ENCODE peak calls at places on chromosome X, in eight cellular contexts. M is ascending aorta, U is Panc1, P is RWPE1, A is cardiac muscle cell, V is cardiac fibroblast, K is OCI-LY7, H is B cell. E is an unnamed sample.
A peak's percentile ranks its signal among the peaks of the same experiment; 100 is the strongest.

GRCh38 chrX:154761977-154762528 is 611 bp upstream of the DKC1 start:
- DNase-seq in M (no peak), U (no peak), P (no peak), A (no peak), V (no peak), K (peak; percentile 11), H (no peak), E (no peak)

GRCh38 chrX:120672389-120672788 is 42.5 kb upstream of the C1GALT1C1 start:
- DNase-seq in M (peak; percentile 72), U (peak; percentile 10), P (peak; percentile 51), A (peak; percentile 91), V (peak; percentile 92), K (no peak), H (no peak), E (peak; percentile 86)

GRCh38 chrX:15384304-15384703 is at the start of gene VEGFD:
- DNase-seq in M (no peak), U (no peak), P (no peak), A (peak; percentile 74), V (peak; percentile 76), K (no peak), H (no peak), E (peak; percentile 79)

GRCh38 chrX:37998586-37999267 is 7.6 kb upstream of the SYTL5 start:
- DNase-seq in M (no peak), U (no peak), P (peak; percentile 62), A (no peak), V (no peak), K (no peak), H (no peak), E (peak; percentile 77)

GRCh38 chrX:100479329-100479728 is 69.3 kb upstream of the PCDH19 start:
- DNase-seq in M (no peak), U (no peak), P (no peak), A (no peak), V (no peak), K (no peak), H (no peak), E (no peak)

GRCh38 chrX:119899125-119899524 is 3.4 kb downstream of the AKAP14 start:
- DNase-seq in M (no peak), U (no peak), P (no peak), A (no peak), V (no peak), K (no peak), H (no peak), E (no peak)

GRCh38 chrX:26788402-26788998 is 572.5 kb downstream of the MAGEB5 start:
- DNase-seq in M (no peak), U (no peak), P (no peak), A (no peak), V (no peak), K (no peak), H (no peak), E (no peak)

GRCh38 chrX:104347860-104348259 is 93.1 kb upstream of the ESX1 start:
- DNase-seq in M (no peak), U (no peak), P (no peak), A (peak; percentile 64), V (peak; percentile 59), K (no peak), H (no peak), E (no peak)

GRCh38 chrX:74295102-74295501 is 8.9 kb upstream of the ZCCHC13 start:
- DNase-seq in M (no peak), U (no peak), P (no peak), A (no peak), V (no peak), K (no peak), H (no peak), E (no peak)

GRCh38 chrX:25976683-25977310 is 161.3 kb upstream of the MAGEB18 start:
- DNase-seq in M (no peak), U (no peak), P (no peak), A (no peak), V (no peak), K (no peak), H (no peak), E (no peak)

GRCh38 chrX:76802698-76803097 is 375.2 kb downstream of the MAGEE1 start:
- DNase-seq in M (no peak), U (no peak), P (peak; percentile 0), A (no peak), V (no peak), K (no peak), H (no peak), E (no peak)

GRCh38 chrX:45845142-45845541 is 644.5 kb upstream of the DIPK2B start:
- DNase-seq in M (no peak), U (no peak), P (no peak), A (no peak), V (no peak), K (no peak), H (no peak), E (no peak)

GRCh38 chrX:71870337-71871098 is 40.1 kb upstream of the NHSL2 start:
- DNase-seq in M (no peak), U (no peak), P (no peak), A (peak; percentile 19), V (peak; percentile 6), K (peak; percentile 0), H (no peak), E (peak; percentile 0)
- TF ChIP-seq CTCF in M (no peak), U (peak; percentile 71), P (no peak), A (peak; percentile 29), V (no peak), K (peak; percentile 30), H (no peak), E (no peak)

GRCh38 chrX:129695937-129696336 is 41.2 kb upstream of the APLN start:
- DNase-seq in M (no peak), U (no peak), P (no peak), A (no peak), V (no peak), K (no peak), H (no peak), E (no peak)
- TF ChIP-seq CTCF in M (no peak), U (no peak), P (no peak), A (no peak), V (no peak), K (no peak), H (no peak), E (no peak)

GRCh38 chrX:39268207-39268606 is 466.9 kb downstream of the MID1IP1 start:
- DNase-seq in M (no peak), U (no peak), P (no peak), A (no peak), V (no peak), K (no peak), H (no peak), E (no peak)
- TF ChIP-seq CTCF in M (no peak), U (no peak), P (no peak), A (no peak), V (no peak), K (no peak), H (no peak), E (no peak)

GRCh38 chrX:48636286-48636685 is 39.0 kb downstream of the WDR13 start:
- DNase-seq in M (no peak), U (no peak), P (no peak), A (no peak), V (no peak), K (no peak), H (no peak), E (no peak)

GRCh38 chrX:48626401-48627298 is 29.4 kb downstream of the WDR13 start:
- DNase-seq in M (no peak), U (no peak), P (no peak), A (no peak), V (no peak), K (no peak), H (no peak), E (peak; percentile 30)

GRCh38 chrX:48632207-48632606 is 34.9 kb downstream of the WDR13 start:
- DNase-seq in M (no peak), U (no peak), P (no peak), A (no peak), V (no peak), K (no peak), H (no peak), E (no peak)

GRCh38 chrX:48636776-48637175 is 39.5 kb downstream of the WDR13 start:
- DNase-seq in M (no peak), U (no peak), P (no peak), A (no peak), V (no peak), K (no peak), H (no peak), E (no peak)

DNA sequence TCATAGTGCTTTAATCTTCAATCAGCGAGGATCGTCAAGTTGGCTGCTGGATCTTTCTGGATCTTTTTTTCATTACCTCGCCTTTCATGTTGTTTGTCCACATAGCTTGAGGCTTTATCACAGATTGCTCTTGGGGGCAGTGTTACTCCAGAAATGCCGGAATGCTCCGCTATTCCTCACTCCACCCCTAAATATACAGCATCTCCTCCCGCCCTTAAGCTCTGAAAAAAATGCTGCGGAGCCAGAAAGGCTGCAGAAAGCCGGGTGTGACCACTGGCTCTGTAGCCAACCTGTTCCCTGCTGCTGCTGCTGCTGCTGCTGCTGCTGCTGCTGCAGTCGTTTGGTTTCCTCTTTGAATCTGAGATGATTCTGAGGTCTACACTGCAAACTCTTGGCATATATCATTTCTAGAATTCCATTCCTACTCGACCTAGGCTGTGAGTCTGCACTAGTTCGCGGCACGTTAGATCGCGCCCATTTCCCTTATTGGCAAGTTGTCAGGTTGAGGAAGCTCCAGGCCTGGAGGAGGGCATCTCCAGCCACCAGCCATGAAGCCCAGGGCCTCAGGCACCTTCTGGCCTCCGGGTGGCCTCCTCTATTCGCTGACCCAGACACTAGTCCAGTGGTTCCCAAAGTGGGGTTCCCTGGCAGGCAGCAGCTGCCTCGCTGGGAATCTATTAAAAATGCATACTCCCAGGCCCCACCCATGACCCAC is 34.2 kb downstream of the WDR13 start:
- DNase-seq in M (peak; percentile 86), U (peak; percentile 85), P (peak; percentile 85), A (peak; percentile 93), V (peak; percentile 94), K (peak; percentile 87), H (peak; percentile 84), E (peak; percentile 92)
- TF ChIP-seq CTCF in M (peak; percentile 37), U (peak; percentile 67), P (peak; percentile 36), A (peak; percentile 53), V (peak; percentile 49), K (peak; percentile 70), H (peak; percentile 34), E (peak; percentile 55)

DNA sequence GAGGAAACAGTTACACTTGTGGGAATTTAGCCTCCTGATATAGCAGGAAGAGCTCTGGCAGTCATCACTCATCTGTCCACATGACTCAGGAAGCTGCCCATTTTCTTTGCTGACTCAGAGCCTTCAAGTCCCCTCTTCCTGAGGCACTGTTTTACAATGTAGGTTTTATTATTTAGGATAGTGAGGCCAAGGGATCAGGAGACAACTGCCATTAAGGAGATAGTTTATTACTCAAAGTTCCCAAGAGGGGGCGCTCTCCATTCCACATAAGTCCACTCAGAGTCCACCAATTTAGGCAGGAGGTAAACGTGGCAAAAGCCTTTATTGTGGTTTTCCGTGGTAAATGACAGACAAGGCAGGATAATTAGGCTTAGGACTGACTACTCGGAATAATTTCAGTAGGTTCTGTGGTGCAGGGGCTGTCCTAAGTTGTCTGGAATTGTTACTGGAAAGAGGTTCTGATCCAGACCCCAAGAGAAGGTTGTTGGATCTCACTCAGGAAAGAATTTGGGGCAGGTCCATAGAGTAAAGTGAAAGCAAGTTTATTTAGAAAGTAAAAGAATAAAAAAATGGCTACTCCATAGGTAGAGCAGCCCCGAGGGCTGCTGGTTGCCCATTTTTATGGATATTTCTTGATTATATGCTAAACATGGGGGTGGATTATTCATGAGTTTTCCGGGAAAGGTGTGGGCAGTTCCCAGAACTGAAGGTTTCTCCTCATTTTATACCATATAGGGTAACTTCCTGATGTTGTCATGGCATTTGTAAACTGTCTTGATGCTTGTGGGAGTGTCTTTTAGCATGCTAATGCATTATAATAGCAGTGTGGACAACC is 96.0 kb upstream of the RAB40AL start:
- DNase-seq in M (no peak), U (no peak), P (no peak), A (peak; percentile 18), V (peak; percentile 14), K (no peak), H (no peak), E (no peak)
- TF ChIP-seq CTCF in M (no peak), U (peak; percentile 54), P (no peak), A (peak; percentile 22), V (peak; percentile 22), K (peak; percentile 51), H (no peak), E (no peak)